ENCODE peak calls at places on chromosomes 3 and 15, in eight cellular contexts. T is GM12878, Z is transverse colon, A is stomach, V is SK-N-SH, P is HCT116, F is esophagus muscularis mucosa, S is HL-60. O is an unnamed sample.

GRCh38 chr3:195715583-195716266 is 5.1 kb upstream of the MUC20 start:
- DNase-seq in V (no peak), F (no peak), P (peak), T (no peak), A (peak), S (no peak), Z (peak), O (no peak)

GRCh38 chr3:124512881-124513609 is 217.2 kb upstream of the UMPS start:
- DNase-seq in F (no peak), S (no peak), T (no peak), P (no peak), Z (no peak), V (no peak), A (peak), O (no peak)

GRCh38 chr3:129121016-129121791 is 400 bp downstream of the RAB43 start:
- DNase-seq in S (peak), F (no peak), V (peak), Z (peak), A (peak), P (no peak), T (no peak), O (no peak)

GRCh38 chr15:60128000-60128376 is 123.9 kb downstream of the FOXB1 start:
- DNase-seq in V (no peak), T (no peak), F (peak), S (no peak), Z (no peak), P (no peak), A (no peak), O (no peak)

GRCh38 chr3:27415202-27415601 is 46.0 kb upstream of the NEK10 start:
- DNase-seq in T (no peak), S (no peak), P (no peak), Z (no peak), F (no peak), V (no peak), A (no peak), O (no peak)

GRCh38 chr15:66654718-66655375 is 47.2 kb upstream of the SMAD6 start:
- DNase-seq in A (peak), V (no peak), S (no peak), Z (no peak), T (no peak), P (no peak), F (no peak), O (no peak)

GRCh38 chr3:15108082-15108545 is 9.2 kb upstream of the RBSN start:
- DNase-seq in S (peak), F (no peak), T (no peak), Z (peak), V (peak), P (peak), A (peak), O (no peak)

GRCh38 chr15:60729850-60730458 is 251.0 kb upstream of the ICE2 start:
- DNase-seq in A (no peak), S (no peak), V (no peak), F (no peak), T (no peak), Z (no peak), P (no peak), O (no peak)

GRCh38 chr3:149587383-149587782 is 70.4 kb downstream of the WWTR1 start:
- DNase-seq in Z (no peak), T (no peak), V (no peak), S (no peak), A (no peak), F (no peak), P (no peak), O (no peak)

GRCh38 chr15:39230205-39230916 is 350.5 kb upstream of the THBS1 start:
- DNase-seq in T (no peak), V (peak), P (no peak), F (no peak), A (no peak), S (no peak), Z (no peak), O (no peak)

GRCh38 chr3:126500016-126500415 is 17.6 kb downstream of the UROC1 start:
- DNase-seq in Z (no peak), T (no peak), V (no peak), P (no peak), S (no peak), F (no peak), A (no peak), O (no peak)

DNA sequence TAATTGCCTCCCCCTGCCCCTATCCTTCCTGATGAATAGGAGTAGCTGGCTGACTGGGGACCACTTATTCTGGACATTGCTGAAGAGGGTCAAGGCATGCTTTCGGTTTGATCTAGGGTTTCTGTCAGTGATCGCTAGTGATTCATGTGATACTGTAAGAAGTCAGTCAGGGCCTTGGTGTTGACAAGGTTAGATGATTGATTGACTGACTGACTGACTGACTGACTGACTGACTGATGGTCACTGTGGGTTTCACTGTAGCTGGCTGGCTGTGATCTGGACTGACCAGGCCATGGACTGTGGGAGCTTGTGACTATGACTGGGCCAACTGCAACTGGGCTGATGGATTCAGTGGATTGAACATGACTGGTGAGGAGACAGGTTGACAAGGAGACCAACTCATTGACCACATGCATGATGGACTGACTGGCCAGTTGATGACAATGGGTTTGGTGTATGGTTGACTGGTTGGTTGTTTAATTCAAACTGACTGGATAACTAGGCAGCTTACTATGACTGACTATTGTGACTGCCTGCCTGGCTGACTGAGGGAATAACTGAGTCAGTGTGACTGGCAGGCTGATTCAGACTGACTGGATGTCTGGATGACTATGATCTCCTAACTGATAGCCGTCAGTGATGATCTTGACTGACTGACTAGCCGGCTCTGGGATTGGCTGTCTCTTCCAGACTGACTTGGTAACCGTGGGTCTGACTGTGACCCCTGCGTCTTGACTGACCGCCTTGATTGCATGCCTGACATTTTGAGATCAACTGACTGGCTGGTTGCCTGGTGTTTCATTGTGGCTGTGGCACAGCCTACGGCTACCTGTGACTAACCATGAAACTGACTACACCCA is 509.9 kb downstream of the SHQ1 start:
- DNase-seq in S (no peak), T (no peak), A (no peak), V (no peak), Z (no peak), F (no peak), P (peak), O (no peak)
- TF ChIP-seq POLR2AphosphoS5 in S (no peak), T (no peak), A (no peak), V (no peak), Z (no peak), F (no peak), P (no peak), O (no peak)

GRCh38 chr15:25059698-25060471 is 105.1 kb downstream of the SNRPN start:
- DNase-seq in P (no peak), F (no peak), A (no peak), Z (no peak), T (no peak), V (no peak), S (no peak), O (no peak)

GRCh38 chr15:25056484-25057429 is 102.0 kb downstream of the SNRPN start:
- DNase-seq in V (no peak), F (no peak), T (no peak), S (no peak), P (no peak), A (peak), Z (no peak), O (peak)

GRCh38 chr15:25057574-25057973 is 102.8 kb downstream of the SNRPN start:
- DNase-seq in V (no peak), P (no peak), F (no peak), S (no peak), A (peak), T (no peak), Z (no peak), O (peak)

GRCh38 chr15:25060472-25060803 is 105.7 kb downstream of the SNRPN start:
- DNase-seq in T (no peak), P (no peak), F (no peak), V (no peak), Z (no peak), S (no peak), A (peak), O (no peak)

GRCh38 chr15:25058080-25058785 is 103.4 kb downstream of the SNRPN start:
- DNase-seq in A (peak), F (no peak), V (no peak), P (no peak), Z (no peak), S (no peak), T (no peak), O (peak)
- H3K4me3 ChIP-seq in A (no peak), F (no peak), V (no peak), P (no peak), Z (no peak), S (no peak), T (no peak), O (no peak)

GRCh38 chr3:140022061-140022781 is 87.2 kb downstream of the CLSTN2 start:
- DNase-seq in P (no peak), Z (no peak), A (no peak), V (peak), F (peak), S (no peak), T (no peak), O (no peak)
- H3K27ac ChIP-seq in P (no peak), Z (no peak), A (no peak), V (no peak), F (no peak), S (no peak), T (no peak), O (no peak)

DNA sequence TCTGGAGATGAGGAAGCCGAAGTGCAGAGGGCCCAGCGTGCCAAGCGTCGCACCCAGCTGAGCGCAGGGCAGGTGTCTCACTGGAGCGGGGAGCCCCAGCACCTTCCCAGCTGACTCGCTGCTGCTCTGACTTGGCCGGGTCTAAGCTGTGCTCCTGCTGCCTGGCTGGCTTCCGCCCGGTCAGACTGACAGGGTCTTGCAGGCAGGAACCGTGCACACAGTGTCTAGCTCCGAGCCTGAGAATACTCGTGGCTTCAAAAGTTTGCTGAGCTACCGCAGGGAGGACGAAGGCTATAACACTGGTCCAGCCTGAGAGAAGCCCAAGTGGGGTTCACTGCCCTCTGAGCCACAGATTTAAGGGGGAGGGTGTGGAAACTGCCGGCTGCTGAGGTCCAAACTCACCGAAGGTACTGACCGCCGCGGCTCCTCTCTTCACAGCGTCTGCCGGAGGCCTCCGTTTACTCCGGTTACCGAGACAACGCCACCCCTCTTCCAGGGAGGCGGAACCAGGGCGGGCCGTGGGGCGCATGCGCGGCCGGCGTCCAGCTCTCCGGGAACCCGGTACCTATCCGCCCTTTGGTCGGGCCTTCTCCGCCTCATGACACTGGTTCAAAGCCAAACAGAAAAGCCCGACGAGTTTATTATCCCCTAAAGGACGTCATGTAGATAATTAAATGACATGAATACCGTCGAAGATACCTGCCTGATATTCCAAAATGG is at the start of gene CFAP44:
- DNase-seq in T (no peak), A (peak), Z (peak), S (no peak), V (no peak), P (no peak), F (no peak), O (no peak)
- TF ChIP-seq POLR2AphosphoS5 in T (no peak), A (no peak), Z (no peak), S (no peak), V (no peak), P (no peak), F (peak), O (no peak)